ENCODE peak calls at places on chromosomes 16 and 17, in six cellular contexts. X is AG04450; U is CD4-positive, alpha-beta memory T cell; O is lower lobe of right lung; S is CD4-positive, alpha-beta T cell; K is K562. Y is an unnamed sample. For H3K9me3, the result is how much of the 10 kb centered on the place peaks cover.

GRCh38 chr17:80474231-80474932 is 2.0 kb downstream of the NPTX1 start:
- DNase-seq in X (no peak), U (no peak), O (no peak), S (no peak), K (peak), Y (no peak)

GRCh38 chr16:19304670-19305240 is 19.2 kb downstream of the CLEC19A start:
- DNase-seq in X (no peak), U (no peak), O (no peak), S (no peak), K (no peak), Y (no peak)

GRCh38 chr16:50462793-50463507 is 85.2 kb upstream of the NKD1 start:
- DNase-seq in X (no peak), U (no peak), O (no peak), S (no peak), K (no peak), Y (no peak)

GRCh38 chr16:5551909-5552308 is 454.3 kb upstream of the EEF2KMT start:
- DNase-seq in X (no peak), U (no peak), O (no peak), S (no peak), K (no peak), Y (no peak)

GRCh38 chr16:50549561-50549915 is 1.3 kb downstream of the NKD1 start:
- DNase-seq in X (no peak), U (no peak), O (no peak), S (no peak), K (no peak), Y (no peak)

GRCh38 chr16:57186630-57187507 is 740 bp downstream of the RSPRY1 start:
- DNase-seq in X (no peak), U (peak), O (no peak), S (peak), K (peak), Y (no peak)

GRCh38 chr16:57859331-57859730 is 57.0 kb upstream of the KIFC3 start:
- DNase-seq in X (no peak), U (no peak), O (no peak), S (no peak), K (peak), Y (no peak)

GRCh38 chr17:9307313-9307998 is 268.2 kb downstream of the STX8 start:
- DNase-seq in X (no peak), U (no peak), O (no peak), S (no peak), K (no peak), Y (no peak)

GRCh38 chr16:28082624-28083023 is 19.1 kb upstream of the GSG1L start:
- DNase-seq in X (no peak), U (no peak), O (no peak), S (no peak), K (peak), Y (no peak)

GRCh38 chr16:29873319-29873718 is 10.3 kb upstream of the CDIPT start:
- DNase-seq in X (no peak), U (no peak), O (no peak), S (no peak), K (no peak), Y (no peak)

GRCh38 chr17:74873874-74874614 is 1.2 kb upstream of the FDXR start:
- DNase-seq in X (no peak), U (no peak), O (no peak), S (no peak), K (no peak), Y (no peak)

GRCh38 chr16:87263418-87264052 is 53.7 kb downstream of the C16orf95 start:
- DNase-seq in X (no peak), U (no peak), O (no peak), S (no peak), K (no peak), Y (no peak)

GRCh38 chr16:80687606-80688005 is 116.8 kb downstream of the CDYL2 start:
- DNase-seq in X (no peak), U (no peak), O (no peak), S (no peak), K (no peak), Y (no peak)

GRCh38 chr16:46714797-46715591 is 25.5 kb downstream of the ORC6 start:
- DNase-seq in X (no peak), U (no peak), O (no peak), S (no peak), K (no peak), Y (no peak)

GRCh38 chr17:78973792-78974520 is 5.8 kb downstream of the LGALS3BP start:
- DNase-seq in X (no peak), U (no peak), O (no peak), S (no peak), K (no peak), Y (no peak)

GRCh38 chr17:56593073-56593740 is at the start of gene NOG:
- DNase-seq in X (no peak), U (peak), O (peak), S (peak), K (peak), Y (no peak)

GRCh38 chr16:47664653-47665325 is 203.7 kb downstream of the PHKB start:
- DNase-seq in X (no peak), U (no peak), O (no peak), S (no peak), K (no peak), Y (no peak)

GRCh38 chr16:53614346-53614745 is 89.3 kb downstream of the RPGRIP1L start:
- DNase-seq in X (no peak), U (no peak), O (no peak), S (no peak), K (no peak), Y (no peak)

GRCh38 chr16:85681255-85681654 is 7.5 kb downstream of the GINS2 start:
- DNase-seq in X (no peak), U (no peak), O (peak), S (no peak), K (no peak), Y (no peak)

GRCh38 chr16:11359370-11359769 is 14.1 kb downstream of the RMI2 start:
- DNase-seq in X (peak), U (no peak), O (no peak), S (no peak), K (no peak), Y (no peak)

GRCh38 chr17:50177476-50177875 is 11.7 kb downstream of the SGCA start:
- DNase-seq in X (no peak), U (no peak), O (no peak), S (no peak), K (no peak), Y (no peak)

GRCh38 chr16:23611936-23612335 is 15.8 kb upstream of the NDUFAB1 start:
- DNase-seq in X (no peak), U (no peak), O (no peak), S (no peak), K (no peak), Y (no peak)

GRCh38 chr17:32111141-32111771 is 31.0 kb upstream of the RHOT1 start:
- DNase-seq in X (peak), U (peak), O (no peak), S (peak), K (peak), Y (no peak)

GRCh38 chr16:52547001-52547833 is at the start of gene TOX3:
- DNase-seq in X (no peak), U (no peak), O (no peak), S (no peak), K (no peak), Y (no peak)

GRCh38 chr17:82592289-82592683 is 56.0 kb downstream of the WDR45B start:
- DNase-seq in X (no peak), U (no peak), O (peak), S (no peak), K (no peak), Y (no peak)

GRCh38 chr17:48240562-48241130 is 133.1 kb downstream of the SNX11 start:
- DNase-seq in X (no peak), U (no peak), O (no peak), S (no peak), K (no peak), Y (no peak)

GRCh38 chr16:87724490-87725291 is 41.1 kb downstream of the KLHDC4 start:
- DNase-seq in X (no peak), U (no peak), O (no peak), S (no peak), K (no peak), Y (no peak)

GRCh38 chr16:79895917-79896203 is 295.3 kb upstream of the MAF start:
- DNase-seq in X (no peak), U (no peak), O (no peak), S (no peak), K (no peak), Y (no peak)

GRCh38 chr16:11283820-11284248 is 2.7 kb upstream of the PRM1 start:
- DNase-seq in X (no peak), U (no peak), O (no peak), S (no peak), K (no peak), Y (no peak)

GRCh38 chr16:66858740-66859396 is 14.7 kb downstream of the CA7 start:
- DNase-seq in X (no peak), U (no peak), O (peak), S (no peak), K (no peak), Y (no peak)

GRCh38 chr17:12422632-12423031 is 243.1 kb upstream of the MYOCD start:
- DNase-seq in X (no peak), U (no peak), O (no peak), S (no peak), K (no peak), Y (no peak)

GRCh38 chr17:8052256-8053252 is 13.7 kb downstream of the ALOX15B start:
- DNase-seq in X (no peak), U (no peak), O (no peak), S (no peak), K (no peak), Y (no peak)

GRCh38 chr16:2015117-2015946 is 4.3 kb upstream of the NPW start:
- DNase-seq in X (no peak), U (no peak), O (peak), S (no peak), K (no peak), Y (no peak)

GRCh38 chr17:49875690-49876089 is 27.8 kb upstream of the TAC4 start:
- DNase-seq in X (no peak), U (no peak), O (no peak), S (no peak), K (no peak), Y (no peak)

GRCh38 chr17:72444517-72445054 is 323.8 kb downstream of the SOX9 start:
- DNase-seq in X (no peak), U (no peak), O (no peak), S (no peak), K (no peak), Y (no peak)

GRCh38 chr17:17182601-17183136 is 23.5 kb downstream of the PLD6 start:
- DNase-seq in X (no peak), U (no peak), O (no peak), S (peak), K (no peak), Y (no peak)

GRCh38 chr16:35585411-35585810 is 2126.0 kb downstream of the TP53TG3F start:
- DNase-seq in X (no peak), U (no peak), O (no peak), S (no peak), K (no peak), Y (no peak)
- H3K9me3 ChIP-seq in X (under half), U (under half), O (under half), S (under half), K (under half), Y (under half)

GRCh38 chr17:43349142-43349541 is 49.7 kb upstream of the ARL4D start:
- DNase-seq in X (no peak), U (no peak), O (no peak), S (no peak), K (no peak), Y (no peak)
- H3K9me3 ChIP-seq in X (under half), U (under half), O (under half), S (under half), K (under half), Y (under half)

GRCh38 chr16:35411156-35411555 is 1951.7 kb downstream of the TP53TG3F start:
- DNase-seq in X (no peak), U (no peak), O (no peak), S (no peak), K (no peak), Y (no peak)

GRCh38 chr16:35409503-35409902 is 1950.1 kb downstream of the TP53TG3F start:
- DNase-seq in X (no peak), U (no peak), O (no peak), S (no peak), K (no peak), Y (no peak)

GRCh38 chr16:35414139-35414538 is 1954.7 kb downstream of the TP53TG3F start:
- DNase-seq in X (no peak), U (no peak), O (peak), S (no peak), K (no peak), Y (no peak)

GRCh38 chr16:35414563-35414962 is 1955.2 kb downstream of the TP53TG3F start:
- DNase-seq in X (no peak), U (no peak), O (peak), S (no peak), K (no peak), Y (no peak)

DNA sequence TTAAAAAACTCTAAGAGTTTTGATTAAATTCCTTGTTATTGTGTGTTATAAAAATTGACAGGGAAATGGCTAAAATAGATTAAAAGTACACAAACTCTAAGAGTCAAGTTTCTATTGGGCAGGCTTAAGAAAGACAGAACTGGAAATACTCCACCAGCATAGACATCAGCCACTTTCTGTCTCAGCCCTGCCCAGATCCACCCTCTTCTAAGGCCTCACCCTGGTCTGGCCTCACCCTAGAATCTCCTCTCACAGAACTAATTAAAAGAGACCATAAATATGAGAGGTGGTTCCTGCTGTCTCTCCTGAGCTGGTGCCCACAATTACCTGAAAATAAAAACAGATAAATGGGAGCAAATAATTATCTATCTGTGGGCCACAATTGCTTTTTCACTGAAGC is 1951.0 kb downstream of the TP53TG3F start:
- DNase-seq in X (no peak), U (no peak), O (no peak), S (no peak), K (no peak), Y (no peak)
- H3K9me3 ChIP-seq in X (under half), U (under half), O (under half), S (under half), K (under half), Y (under half)

DNA sequence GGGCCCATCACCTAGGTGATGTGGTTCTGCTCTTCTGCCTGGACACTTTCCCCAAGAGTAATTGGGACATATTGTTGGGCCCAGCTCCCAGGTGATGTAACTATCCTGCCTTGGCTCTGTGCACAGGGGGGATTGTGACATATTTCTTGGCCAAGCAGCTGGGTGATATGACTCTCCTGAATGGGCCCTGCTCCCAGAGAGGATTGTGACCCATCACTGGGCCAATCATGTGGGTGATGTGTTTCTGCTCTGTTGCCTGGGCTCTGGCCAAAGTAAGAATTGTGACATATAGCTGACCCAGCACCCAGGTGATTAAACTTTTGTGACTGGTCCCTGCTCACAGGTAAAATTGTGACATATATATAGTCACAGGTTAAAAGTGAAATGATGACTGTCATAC is 1904.9 kb downstream of the TP53TG3F start:
- DNase-seq in X (no peak), U (no peak), O (no peak), S (no peak), K (no peak), Y (no peak)
- H3K9me3 ChIP-seq in X (under half), U (under half), O (under half), S (under half), K (under half), Y (under half)

GRCh38 chr16:35686595-35686994 is 2227.2 kb downstream of the TP53TG3F start:
- DNase-seq in X (no peak), U (no peak), O (no peak), S (no peak), K (no peak), Y (no peak)

GRCh38 chr16:35687071-35687470 is 2227.7 kb downstream of the TP53TG3F start:
- DNase-seq in X (no peak), U (no peak), O (no peak), S (no peak), K (no peak), Y (no peak)

GRCh38 chr16:35687781-35688180 is 2228.4 kb downstream of the TP53TG3F start:
- DNase-seq in X (no peak), U (no peak), O (no peak), S (no peak), K (no peak), Y (no peak)

GRCh38 chr16:35689764-35690163 is 2230.4 kb downstream of the TP53TG3F start:
- DNase-seq in X (no peak), U (no peak), O (no peak), S (no peak), K (no peak), Y (no peak)

GRCh38 chr16:35685085-35685484 is 2225.7 kb downstream of the TP53TG3F start:
- DNase-seq in X (no peak), U (no peak), O (no peak), S (no peak), K (no peak), Y (no peak)
- H3K9me3 ChIP-seq in X (under half), U (under half), O (under half), S (under half), K (under half), Y (under half)

GRCh38 chr17:22303865-22304264 is 611.5 kb downstream of the KCNJ18 start:
- DNase-seq in X (no peak), U (no peak), O (no peak), S (no peak), K (no peak), Y (no peak)
- H3K9me3 ChIP-seq in X (half or more), U (under half), O (under half), S (under half), K (under half), Y (under half)

Y was measured in T-helper 17 cell.